ENCODE peak calls at places on chromosomes 7 and 10, in eight cellular contexts. D, L, K, S, V, W, J and G are unnamed samples.
A peak's percentile ranks its signal among the peaks of the same experiment; 100 is the strongest.

GRCh38 chr10:119931873-119932272 is 39.3 kb downstream of the SEC23IP start:
- DNase-seq in J (no peak), K (no peak), V (no peak), L (no peak), W (no peak), D (no peak), S (no peak), G (no peak)

GRCh38 chr7:130319541-130319940 is 25.1 kb upstream of the CPA5 start:
- DNase-seq in V (no peak), S (no peak), K (no peak), D (no peak), W (no peak), J (no peak), L (no peak), G (no peak)

GRCh38 chr7:148563583-148564274 is 26.8 kb upstream of the C7orf33 start:
- DNase-seq in D (no peak), J (no peak), L (no peak), K (no peak), V (no peak), S (no peak), W (no peak), G (no peak)

GRCh38 chr10:54800677-54801480 is at the start of gene PCDH15:
- DNase-seq in K (no peak), J (no peak), V (peak; percentile 22), S (peak; percentile 5), L (peak; percentile 72), W (peak; percentile 54), D (no peak), G (no peak)

GRCh38 chr10:48406204-48406603 is 99.7 kb downstream of the MAPK8 start:
- DNase-seq in W (no peak), V (no peak), D (no peak), K (no peak), S (peak; percentile 78), J (no peak), L (no peak), G (no peak)

GRCh38 chr10:102595914-102596313 is 48.4 kb upstream of the TRIM8 start:
- DNase-seq in W (no peak), K (no peak), L (no peak), J (no peak), S (no peak), D (no peak), V (no peak), G (no peak)

GRCh38 chr7:137519964-137520363 is 176.4 kb upstream of the PTN start:
- DNase-seq in J (no peak), K (no peak), W (no peak), V (no peak), L (no peak), D (no peak), S (peak; percentile 34), G (no peak)

GRCh38 chr10:74167443-74167842 is 16.4 kb downstream of the ADK start:
- DNase-seq in D (no peak), W (no peak), K (no peak), V (no peak), J (no peak), S (no peak), L (no peak), G (no peak)

GRCh38 chr7:80496586-80496985 is 15.3 kb downstream of the GNAT3 start:
- DNase-seq in L (no peak), D (no peak), S (peak; percentile 29), W (no peak), J (no peak), K (no peak), V (no peak), G (no peak)

GRCh38 chr10:130751851-130752250 is 559.7 kb downstream of the TCERG1L start:
- DNase-seq in D (no peak), J (no peak), W (no peak), V (no peak), K (no peak), S (no peak), L (no peak), G (no peak)

GRCh38 chr7:107614425-107614824 is 34.4 kb downstream of the BCAP29 start:
- DNase-seq in S (peak; percentile 89), D (no peak), K (no peak), J (no peak), W (no peak), L (no peak), V (no peak), G (peak; percentile 69)

GRCh38 chr7:53062796-53063195 is 27.4 kb downstream of the POM121L12 start:
- DNase-seq in K (no peak), S (no peak), W (no peak), D (no peak), J (no peak), V (no peak), L (no peak), G (no peak)

GRCh38 chr7:30986738-30987137 is 23.0 kb downstream of the GHRHR start:
- DNase-seq in W (no peak), K (no peak), D (no peak), J (no peak), L (no peak), V (no peak), S (no peak), G (no peak)

GRCh38 chr10:96306516-96306915 is 2.3 kb downstream of the DNTT start:
- DNase-seq in W (no peak), V (peak; percentile 21), J (no peak), D (no peak), L (peak; percentile 24), S (no peak), K (peak; percentile 68), G (no peak)

GRCh38 chr10:12412671-12413368 is 63.5 kb downstream of the CAMK1D start:
- DNase-seq in D (no peak), K (no peak), S (no peak), J (no peak), V (no peak), W (no peak), L (no peak), G (no peak)

GRCh38 chr7:66883716-66884115 is 37.3 kb upstream of the TMEM248 start:
- DNase-seq in J (no peak), L (no peak), S (peak; percentile 48), V (no peak), W (no peak), D (no peak), K (no peak), G (no peak)

GRCh38 chr7:132436121-132436520 is 140.1 kb downstream of the PLXNA4 start:
- DNase-seq in V (no peak), L (peak; percentile 83), W (no peak), D (no peak), K (no peak), J (no peak), S (no peak), G (no peak)

GRCh38 chr7:116098175-116098574 is 67.6 kb upstream of the TFEC start:
- DNase-seq in K (no peak), L (no peak), S (no peak), V (no peak), J (no peak), W (no peak), D (no peak), G (no peak)

GRCh38 chr7:28419717-28420116 is 7.4 kb downstream of the CREB5 start:
- DNase-seq in J (no peak), K (no peak), D (no peak), V (peak; percentile 41), W (peak; percentile 48), S (peak; percentile 96), L (no peak), G (peak; percentile 61)

GRCh38 chr10:132097609-132098377 is 32.0 kb downstream of the JAKMIP3 start:
- DNase-seq in V (no peak), L (no peak), J (no peak), K (no peak), D (no peak), W (no peak), S (no peak), G (no peak)

GRCh38 chr7:152511736-152512135 is 75.9 kb upstream of the KMT2C start:
- DNase-seq in L (no peak), J (no peak), K (no peak), V (no peak), D (no peak), S (no peak), W (no peak), G (no peak)

GRCh38 chr7:150735596-150736358 is 1.4 kb upstream of the GIMAP5 start:
- DNase-seq in S (no peak), V (no peak), W (no peak), J (no peak), K (no peak), L (no peak), D (no peak), G (no peak)

GRCh38 chr7:108525327-108525984 is 479 bp downstream of the PNPLA8 start:
- DNase-seq in D (peak; percentile 91), K (peak; percentile 95), S (peak; percentile 77), W (peak; percentile 11), L (peak; percentile 78), J (no peak), V (no peak), G (peak; percentile 39)

GRCh38 chr7:12357508-12357907 is 46.2 kb downstream of the VWDE start:
- DNase-seq in V (no peak), S (no peak), J (no peak), W (no peak), L (no peak), D (no peak), K (no peak), G (no peak)

GRCh38 chr7:690478-691360 is 35.8 kb upstream of the DNAAF5 start:
- DNase-seq in L (no peak), J (peak; percentile 28), V (no peak), S (no peak), W (no peak), K (no peak), D (no peak), G (no peak)

GRCh38 chr7:2014391-2015241 is 218.1 kb downstream of the MAD1L1 start:
- DNase-seq in S (no peak), D (no peak), K (no peak), V (peak; percentile 6), W (no peak), J (peak; percentile 27), L (no peak), G (no peak)

GRCh38 chr10:34097682-34098081 is 717.4 kb downstream of the PARD3 start:
- DNase-seq in W (no peak), K (no peak), S (no peak), J (no peak), V (no peak), D (no peak), L (no peak), G (no peak)

GRCh38 chr10:80659284-80659683 is 121.6 kb downstream of the SH2D4B start:
- DNase-seq in S (no peak), L (no peak), K (no peak), J (no peak), V (no peak), W (no peak), D (no peak), G (no peak)

GRCh38 chr7:99794585-99795502 is 10.9 kb upstream of the CYP3A4 start:
- DNase-seq in V (no peak), S (peak; percentile 9), K (no peak), W (no peak), D (peak; percentile 77), L (no peak), J (no peak), G (no peak)

GRCh38 chr7:29345590-29345989 is 151.0 kb downstream of the CHN2 start:
- DNase-seq in D (peak; percentile 51), K (peak; percentile 36), L (no peak), V (peak; percentile 38), S (peak; percentile 28), W (peak; percentile 18), J (peak; percentile 38), G (no peak)

GRCh38 chr7:34184466-34184865 is 279.1 kb downstream of the BMPER start:
- DNase-seq in V (no peak), D (no peak), W (no peak), L (no peak), S (peak; percentile 30), J (no peak), K (no peak), G (no peak)

GRCh38 chr7:116120839-116121238 is 89.5 kb upstream of the TES start:
- DNase-seq in W (no peak), V (no peak), S (no peak), D (no peak), K (no peak), J (no peak), L (no peak), G (no peak)

GRCh38 chr7:77393954-77394353 is 22.2 kb downstream of the GSAP start:
- DNase-seq in V (no peak), J (no peak), W (no peak), K (no peak), D (no peak), S (no peak), L (no peak), G (no peak)

GRCh38 chr7:50112250-50112649 is 19.2 kb upstream of the ZPBP start:
- DNase-seq in V (no peak), J (no peak), L (no peak), D (no peak), K (no peak), W (no peak), S (no peak), G (no peak)